ENCODE peak calls at places on chromosomes 5 and 9, in five cellular contexts. N, W, R, T and V are unnamed samples.

GRCh38 chr9:133477992-133478850 is 678 bp downstream of the SLC2A6 start:
- DNase-seq in N (peak; percentile 35), W (peak; percentile 78), R (peak; percentile 74), T (no peak), V (no peak)

GRCh38 chr9:98642661-98643312 is 65.9 kb downstream of the GABBR2 start:
- DNase-seq in N (no peak), W (no peak), R (no peak), T (peak; percentile 38), V (no peak)

GRCh38 chr9:113578279-113578865 is 114.8 kb downstream of the RGS3 start:
- DNase-seq in N (no peak), W (peak; percentile 50), R (no peak), T (no peak), V (no peak)

GRCh38 chr9:107086460-107086859 is 196.6 kb upstream of the RAD23B start:
- DNase-seq in N (no peak), W (no peak), R (no peak), T (no peak), V (no peak)

GRCh38 chr9:124770359-124771020 is 621 bp downstream of the NR6A1 start:
- DNase-seq in N (no peak), W (no peak), R (peak; percentile 76), T (peak; percentile 79), V (no peak)

GRCh38 chr5:127702913-127703575 is at the start of gene CCDC192:
- DNase-seq in N (peak; percentile 15), W (no peak), R (peak; percentile 1), T (no peak), V (no peak)

GRCh38 chr9:7760014-7760415 is 39.6 kb downstream of the DMAC1 start:
- DNase-seq in N (no peak), W (no peak), R (no peak), T (no peak), V (no peak)

GRCh38 chr9:93468763-93469456 is 15.5 kb upstream of the FAM120AOS start:
- DNase-seq in N (no peak), W (no peak), R (no peak), T (peak; percentile 21), V (no peak)

GRCh38 chr5:765948-766631 is 18.4 kb downstream of the ZDHHC11B start:
- DNase-seq in N (no peak), W (peak; percentile 94), R (no peak), T (peak; percentile 14), V (no peak)